ENCODE peak calls at places on chromosomes 2 and 18, in six cellular contexts. C, A, V, K, N and Y are unnamed samples.

GRCh38 chr2:132929786-132930185 is 259.8 kb upstream of the LYPD1 start:
- DNase-seq in N (no peak), K (no peak), A (peak; percentile 64), C (no peak), V (no peak), Y (no peak)

GRCh38 chr2:74457549-74458131 is 598 bp upstream of the WBP1 start:
- DNase-seq in A (no peak), N (peak; percentile 86), V (peak; percentile 92), C (no peak), K (peak; percentile 88), Y (peak; percentile 48)

GRCh38 chr2:233627331-233628025 is 8.8 kb upstream of the UGT1A10 start:
- DNase-seq in C (no peak), V (no peak), K (no peak), A (no peak), N (no peak), Y (no peak)

GRCh38 chr2:143429932-143430331 is 300.7 kb downstream of the ARHGAP15 start:
- DNase-seq in V (no peak), K (no peak), N (no peak), A (no peak), C (no peak), Y (no peak)

GRCh38 chr2:142824756-142825155 is 52.7 kb upstream of the KYNU start:
- DNase-seq in C (no peak), K (no peak), V (no peak), N (no peak), A (peak; percentile 36), Y (no peak)

GRCh38 chr2:56077352-56077915 is 106.4 kb upstream of the CCDC85A start:
- DNase-seq in C (no peak), A (peak; percentile 7), V (peak; percentile 82), N (peak; percentile 56), K (no peak), Y (no peak)

GRCh38 chr2:218984239-218985020 is 554 bp downstream of the FEV start:
- DNase-seq in A (no peak), N (peak; percentile 63), V (peak; percentile 81), K (no peak), C (no peak), Y (no peak)

GRCh38 chr2:236367791-236368289 is 103.6 kb upstream of the ASB18 start:
- DNase-seq in A (no peak), K (no peak), N (no peak), C (no peak), V (no peak), Y (no peak)

GRCh38 chr2:7950035-7950612 is 731.7 kb upstream of the ID2 start:
- DNase-seq in N (no peak), C (no peak), V (no peak), A (no peak), K (no peak), Y (peak; percentile 72)

GRCh38 chr2:11154460-11155325 is 574 bp upstream of the SLC66A3 start:
- DNase-seq in K (peak; percentile 100), N (peak; percentile 99), V (peak; percentile 100), A (peak; percentile 93), C (peak; percentile 66), Y (peak; percentile 99)

GRCh38 chr2:56082665-56083064 is 101.1 kb upstream of the CCDC85A start:
- DNase-seq in V (no peak), C (no peak), K (no peak), A (no peak), N (no peak), Y (no peak)

GRCh38 chr2:30666307-30666874 is 140.9 kb downstream of the CAPN13 start:
- DNase-seq in V (peak; percentile 33), N (no peak), C (peak; percentile 32), A (peak; percentile 99), K (no peak), Y (peak; percentile 66)

GRCh38 chr18:49742563-49743295 is 70.6 kb downstream of the ACAA2 start:
- DNase-seq in V (no peak), N (no peak), A (no peak), K (no peak), C (no peak), Y (no peak)
- H3K4me1 ChIP-seq in V (no peaks in the 10 kb centered on the region), N (no peaks in the 10 kb centered on the region), A (no peaks in the 10 kb centered on the region), K (no peaks in the 10 kb centered on the region), C (no peaks in the 10 kb centered on the region), Y (no peaks in the 10 kb centered on the region)

GRCh38 chr2:54416166-54416798 is 39.8 kb upstream of the SPTBN1 start:
- DNase-seq in V (no peak), N (no peak), A (peak; percentile 37), C (no peak), K (no peak), Y (no peak)
- H3K27ac ChIP-seq in V (no peak overlapping the region), N (no peak overlapping the region), A (no peak overlapping the region), C (no peak overlapping the region), K (peak overlapping the region; percentile 99), Y (no peak overlapping the region)

GRCh38 chr2:162072976-162073775 is 839 bp downstream of the DPP4 start:
- DNase-seq in K (peak; percentile 41), N (peak; percentile 19), A (peak; percentile 22), C (no peak), V (peak; percentile 77), Y (no peak)

GRCh38 chr2:162070228-162070918 is 3.6 kb downstream of the DPP4 start:
- DNase-seq in N (no peak), C (no peak), V (no peak), A (no peak), K (no peak), Y (no peak)

GRCh38 chr2:162071016-162071415 is 3.0 kb downstream of the DPP4 start:
- DNase-seq in N (no peak), K (no peak), A (peak; percentile 59), C (no peak), V (no peak), Y (no peak)

GRCh38 chr2:162073776-162074578 is at the start of gene DPP4:
- DNase-seq in C (no peak), V (peak; percentile 83), N (peak; percentile 70), A (peak; percentile 22), K (peak; percentile 56), Y (peak; percentile 21)

DNA sequence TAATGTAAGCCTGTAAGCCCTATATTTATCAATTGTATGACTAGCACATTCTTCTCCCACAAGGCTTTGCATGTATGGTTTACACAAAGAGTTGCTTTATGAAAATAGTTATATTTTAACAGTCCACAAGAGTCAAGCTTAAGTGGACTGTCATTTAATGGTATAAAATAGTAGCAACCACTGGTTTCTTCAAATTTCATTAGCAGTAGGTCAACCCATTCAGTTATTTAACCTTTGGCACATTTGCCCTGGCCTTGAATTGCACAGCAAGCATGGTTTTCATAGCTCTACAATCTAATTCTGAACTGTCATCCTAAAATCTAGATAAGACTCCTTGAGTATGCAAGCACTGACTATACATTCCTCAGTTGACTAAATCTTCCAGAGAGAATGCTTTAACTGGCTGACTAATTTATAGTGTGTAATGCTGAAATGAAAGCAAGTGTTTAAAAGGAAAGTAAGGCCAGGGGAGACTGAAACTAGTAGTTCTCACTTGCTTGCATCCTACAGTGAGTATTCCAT is 1.8 kb downstream of the DPP4 start:
- DNase-seq in K (no peak), C (no peak), V (no peak), N (no peak), A (peak; percentile 90), Y (no peak)
- H3K4me3 ChIP-seq in K (no peak overlapping the region), C (peak overlapping the region; percentile 91), V (peak overlapping the region; percentile 47), N (no peak overlapping the region), A (peak overlapping the region; percentile 15), Y (no peak overlapping the region)

GRCh38 chr2:43943323-43943722 is 52.5 kb downstream of the LRPPRC start:
- DNase-seq in N (no peak), A (no peak), K (no peak), V (no peak), C (no peak), Y (no peak)

GRCh38 chr2:43944915-43945314 is 50.9 kb downstream of the LRPPRC start:
- DNase-seq in A (no peak), C (no peak), V (no peak), K (no peak), N (no peak), Y (no peak)

GRCh38 chr2:43943809-43944452 is 51.9 kb downstream of the LRPPRC start:
- DNase-seq in C (no peak), A (peak; percentile 8), V (no peak), N (no peak), K (no peak), Y (no peak)

GRCh38 chr2:43942881-43943280 is 52.9 kb downstream of the LRPPRC start:
- DNase-seq in K (no peak), V (no peak), A (no peak), C (no peak), N (no peak), Y (no peak)

DNA sequence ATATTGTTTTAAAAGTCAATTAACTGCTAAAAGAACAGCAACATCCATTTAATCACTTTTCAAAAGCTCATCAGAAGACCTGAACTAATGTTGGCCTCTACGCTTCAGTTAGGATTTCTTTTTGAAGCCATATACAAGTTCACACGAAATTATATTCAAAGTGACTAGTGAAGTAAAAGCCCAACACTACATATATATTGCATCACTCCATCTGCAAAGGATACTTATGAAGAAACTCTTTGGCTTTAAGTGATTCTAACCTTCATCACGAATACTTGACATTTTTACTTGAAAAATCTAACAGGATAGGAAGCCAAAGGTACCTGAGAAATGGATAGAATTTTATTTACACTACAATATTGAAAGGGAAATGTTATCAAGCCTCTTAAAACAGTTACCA is 50.4 kb downstream of the LRPPRC start:
- DNase-seq in K (no peak), C (no peak), V (no peak), N (no peak), A (no peak), Y (no peak)
- H3K4me1 ChIP-seq in K (no peaks in the 10 kb centered on the region), C (no peaks in the 10 kb centered on the region), V (no peaks in the 10 kb centered on the region), N (no peaks in the 10 kb centered on the region), A (peaks cover 2% of the 10 kb centered on the region), Y (no peaks in the 10 kb centered on the region)

GRCh38 chr2:69242651-69243051 is 144.4 kb downstream of the GFPT1 start:
- DNase-seq in K (no peak), V (no peak), A (peak; percentile 86), C (no peak), N (no peak), Y (no peak)
- H3K27ac ChIP-seq in K (no peak overlapping the region), V (no peak overlapping the region), A (peak overlapping the region; percentile 98), C (no peak overlapping the region), N (no peak overlapping the region), Y (peak overlapping the region; percentile 10)

GRCh38 chr2:70768585-70769085 is 635 bp upstream of the ADD2 start:
- DNase-seq in C (no peak), N (no peak), K (no peak), V (peak; percentile 61), A (no peak), Y (no peak)
- H3K4me3 ChIP-seq in C (no peak overlapping the region), N (no peak overlapping the region), K (peak overlapping the region; percentile 63), V (no peak overlapping the region), A (no peak overlapping the region), Y (no peak overlapping the region)

GRCh38 chr2:240371461-240372000 is 63.9 kb upstream of the GPC1 start:
- DNase-seq in V (no peak), K (peak; percentile 25), A (no peak), C (no peak), N (no peak), Y (no peak)

GRCh38 chr2:240368746-240369724 is 66.4 kb upstream of the GPC1 start:
- DNase-seq in K (peak; percentile 71), N (no peak), V (no peak), A (no peak), C (no peak), Y (no peak)

GRCh38 chr2:240372051-240372450 is 63.4 kb upstream of the GPC1 start:
- DNase-seq in N (no peak), A (no peak), C (no peak), K (peak; percentile 34), V (no peak), Y (no peak)

GRCh38 chr2:240367721-240368120 is 67.7 kb upstream of the GPC1 start:
- DNase-seq in K (peak; percentile 31), A (no peak), C (no peak), N (no peak), V (no peak), Y (no peak)

GRCh38 chr2:240369725-240370585 is 65.5 kb upstream of the GPC1 start:
- DNase-seq in N (no peak), V (no peak), A (peak; percentile 93), K (peak; percentile 91), C (no peak), Y (peak; percentile 91)
- H3K4me1 ChIP-seq in N (no peaks in the 10 kb centered on the region), V (no peaks in the 10 kb centered on the region), A (peaks cover 31% of the 10 kb centered on the region), K (peaks cover 8% of the 10 kb centered on the region), C (no peaks in the 10 kb centered on the region), Y (peaks cover 8% of the 10 kb centered on the region)